ENCODE peak calls at places on chromosome 22, in seven cellular contexts. One of them, this sample, is unnamed.
A peak's percentile ranks its signal among the peaks of the same experiment; 100 is the strongest.

GRCh38 chr22:49847751-49848689 is 5.6 kb upstream of the ZBED4 start:
- DNase-seq in tibial nerve: no peak
- DNase-seq in HL-60: peak; percentile 73
- DNase-seq in neuronal stem cell: no peak
- DNase-seq in sigmoid colon: no peak
- DNase-seq in IMR-90: no peak
- DNase-seq in upper lobe of right lung: peak; percentile 80
- DNase-seq in this sample: no peak

GRCh38 chr22:49668402-49668801 is 159.3 kb downstream of the BRD1 start:
- DNase-seq in tibial nerve: no peak
- DNase-seq in HL-60: no peak
- DNase-seq in neuronal stem cell: no peak
- DNase-seq in sigmoid colon: peak; percentile 57
- DNase-seq in IMR-90: no peak
- DNase-seq in upper lobe of right lung: peak; percentile 54
- DNase-seq in this sample: no peak

GRCh38 chr22:27299181-27300085 is 502.1 kb downstream of the MN1 start:
- DNase-seq in tibial nerve: no peak
- DNase-seq in HL-60: no peak
- DNase-seq in neuronal stem cell: no peak
- DNase-seq in sigmoid colon: no peak
- DNase-seq in IMR-90: no peak
- DNase-seq in upper lobe of right lung: no peak
- DNase-seq in this sample: no peak

GRCh38 chr22:50146440-50147228 is 23.9 kb upstream of the PANX2 start:
- DNase-seq in tibial nerve: peak; percentile 40
- DNase-seq in HL-60: peak; percentile 82
- DNase-seq in neuronal stem cell: no peak
- DNase-seq in sigmoid colon: peak; percentile 81
- DNase-seq in IMR-90: peak; percentile 71
- DNase-seq in upper lobe of right lung: peak; percentile 77
- DNase-seq in this sample: no peak

GRCh38 chr22:20904980-20905355 is 12.2 kb upstream of the CRKL start:
- DNase-seq in tibial nerve: no peak
- DNase-seq in HL-60: no peak
- DNase-seq in neuronal stem cell: no peak
- DNase-seq in sigmoid colon: no peak
- DNase-seq in IMR-90: no peak
- DNase-seq in upper lobe of right lung: no peak
- DNase-seq in this sample: no peak

GRCh38 chr22:19199479-19199878 is 20.9 kb upstream of the SLC25A1 start:
- DNase-seq in tibial nerve: no peak
- DNase-seq in HL-60: no peak
- DNase-seq in neuronal stem cell: no peak
- DNase-seq in sigmoid colon: peak; percentile 13
- DNase-seq in IMR-90: no peak
- DNase-seq in upper lobe of right lung: no peak
- DNase-seq in this sample: no peak

GRCh38 chr22:50530857-50531545 is 1.2 kb upstream of the TYMP start:
- DNase-seq in tibial nerve: peak; percentile 65
- DNase-seq in HL-60: peak; percentile 93
- DNase-seq in neuronal stem cell: no peak
- DNase-seq in sigmoid colon: peak; percentile 94
- DNase-seq in IMR-90: peak; percentile 63
- DNase-seq in upper lobe of right lung: peak; percentile 98
- DNase-seq in this sample: no peak

GRCh38 chr22:30628491-30628890 is 7.1 kb upstream of the SLC35E4 start:
- DNase-seq in tibial nerve: no peak
- DNase-seq in HL-60: no peak
- DNase-seq in neuronal stem cell: no peak
- DNase-seq in sigmoid colon: no peak
- DNase-seq in IMR-90: no peak
- DNase-seq in upper lobe of right lung: no peak
- DNase-seq in this sample: no peak

GRCh38 chr22:46091277-46091977 is 58.9 kb upstream of the PPARA start:
- DNase-seq in tibial nerve: no peak
- DNase-seq in HL-60: no peak
- DNase-seq in neuronal stem cell: no peak
- DNase-seq in sigmoid colon: no peak
- DNase-seq in IMR-90: no peak
- DNase-seq in upper lobe of right lung: peak; percentile 37
- DNase-seq in this sample: no peak

GRCh38 chr22:32475428-32476010 is 908 bp downstream of the FBXO7 start:
- DNase-seq in tibial nerve: no peak
- DNase-seq in HL-60: peak; percentile 51
- DNase-seq in neuronal stem cell: peak; percentile 12
- DNase-seq in sigmoid colon: peak; percentile 72
- DNase-seq in IMR-90: no peak
- DNase-seq in upper lobe of right lung: no peak
- DNase-seq in this sample: no peak

GRCh38 chr22:49734390-49734789 is 93.3 kb downstream of the BRD1 start:
- DNase-seq in tibial nerve: no peak
- DNase-seq in HL-60: no peak
- DNase-seq in neuronal stem cell: no peak
- DNase-seq in sigmoid colon: no peak
- DNase-seq in IMR-90: no peak
- DNase-seq in upper lobe of right lung: peak; percentile 55
- DNase-seq in this sample: no peak

GRCh38 chr22:27349456-27349855 is 452.1 kb downstream of the MN1 start:
- DNase-seq in tibial nerve: no peak
- DNase-seq in HL-60: no peak
- DNase-seq in neuronal stem cell: no peak
- DNase-seq in sigmoid colon: no peak
- DNase-seq in IMR-90: peak; percentile 47
- DNase-seq in upper lobe of right lung: no peak
- DNase-seq in this sample: no peak

GRCh38 chr22:45620707-45621106 is 50.9 kb upstream of the ATXN10 start:
- DNase-seq in tibial nerve: no peak
- DNase-seq in HL-60: no peak
- DNase-seq in neuronal stem cell: no peak
- DNase-seq in sigmoid colon: no peak
- DNase-seq in IMR-90: no peak
- DNase-seq in upper lobe of right lung: no peak
- DNase-seq in this sample: no peak

GRCh38 chr22:38172489-38173155 is 9.0 kb downstream of the PLA2G6 start:
- DNase-seq in tibial nerve: no peak
- DNase-seq in HL-60: peak; percentile 35
- DNase-seq in neuronal stem cell: no peak
- DNase-seq in sigmoid colon: peak; percentile 68
- DNase-seq in IMR-90: peak; percentile 65
- DNase-seq in upper lobe of right lung: peak; percentile 73
- DNase-seq in this sample: no peak

GRCh38 chr22:19995611-19996339 is 20.8 kb downstream of the ARVCF start:
- DNase-seq in tibial nerve: no peak
- DNase-seq in HL-60: no peak
- DNase-seq in neuronal stem cell: no peak
- DNase-seq in sigmoid colon: no peak
- DNase-seq in IMR-90: no peak
- DNase-seq in upper lobe of right lung: no peak
- DNase-seq in this sample: no peak

GRCh38 chr22:20257474-20258299 is 10.4 kb downstream of the RTN4R start:
- DNase-seq in tibial nerve: no peak
- DNase-seq in HL-60: no peak
- DNase-seq in neuronal stem cell: no peak
- DNase-seq in sigmoid colon: no peak
- DNase-seq in IMR-90: no peak
- DNase-seq in upper lobe of right lung: no peak
- DNase-seq in this sample: no peak

GRCh38 chr22:32752868-32753520 is 48.5 kb upstream of the TIMP3 start:
- DNase-seq in tibial nerve: no peak
- DNase-seq in HL-60: peak; percentile 4
- DNase-seq in neuronal stem cell: no peak
- DNase-seq in sigmoid colon: peak; percentile 83
- DNase-seq in IMR-90: peak; percentile 86
- DNase-seq in upper lobe of right lung: no peak
- DNase-seq in this sample: no peak

DNA sequence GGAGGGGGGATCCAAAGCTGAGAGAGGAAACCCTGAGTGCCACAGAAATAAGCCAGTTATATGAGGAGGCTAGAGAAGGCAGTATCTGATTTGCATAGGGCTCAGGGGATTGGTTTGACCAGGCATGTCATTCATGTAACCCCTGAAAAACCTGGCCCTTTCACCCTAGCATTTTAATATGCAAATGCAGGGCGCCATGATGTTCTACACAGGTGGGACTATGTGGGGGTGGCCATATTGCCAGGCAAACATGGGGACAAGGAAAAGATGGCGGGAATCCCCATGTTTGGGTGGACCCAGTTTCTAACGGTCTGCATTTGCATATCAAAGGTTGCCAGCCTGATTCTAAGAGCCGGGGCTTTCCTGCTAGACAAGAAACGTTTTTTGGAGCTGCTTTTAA is 27.2 kb downstream of the CSF2RB start:
- DNase-seq in tibial nerve: no peak
- DNase-seq in HL-60: no peak
- DNase-seq in neuronal stem cell: no peak
- DNase-seq in sigmoid colon: no peak
- DNase-seq in IMR-90: no peak
- DNase-seq in upper lobe of right lung: no peak
- DNase-seq in this sample: no peak
- H3K27ac ChIP-seq in tibial nerve: no peak overlapping the region
- H3K27ac ChIP-seq in HL-60: no peak overlapping the region
- H3K27ac ChIP-seq in neuronal stem cell: no peak overlapping the region
- H3K27ac ChIP-seq in sigmoid colon: no peak overlapping the region
- H3K27ac ChIP-seq in IMR-90: no peak overlapping the region
- H3K27ac ChIP-seq in upper lobe of right lung: no peak overlapping the region
- H3K27ac ChIP-seq in this sample: no peak overlapping the region

DNA sequence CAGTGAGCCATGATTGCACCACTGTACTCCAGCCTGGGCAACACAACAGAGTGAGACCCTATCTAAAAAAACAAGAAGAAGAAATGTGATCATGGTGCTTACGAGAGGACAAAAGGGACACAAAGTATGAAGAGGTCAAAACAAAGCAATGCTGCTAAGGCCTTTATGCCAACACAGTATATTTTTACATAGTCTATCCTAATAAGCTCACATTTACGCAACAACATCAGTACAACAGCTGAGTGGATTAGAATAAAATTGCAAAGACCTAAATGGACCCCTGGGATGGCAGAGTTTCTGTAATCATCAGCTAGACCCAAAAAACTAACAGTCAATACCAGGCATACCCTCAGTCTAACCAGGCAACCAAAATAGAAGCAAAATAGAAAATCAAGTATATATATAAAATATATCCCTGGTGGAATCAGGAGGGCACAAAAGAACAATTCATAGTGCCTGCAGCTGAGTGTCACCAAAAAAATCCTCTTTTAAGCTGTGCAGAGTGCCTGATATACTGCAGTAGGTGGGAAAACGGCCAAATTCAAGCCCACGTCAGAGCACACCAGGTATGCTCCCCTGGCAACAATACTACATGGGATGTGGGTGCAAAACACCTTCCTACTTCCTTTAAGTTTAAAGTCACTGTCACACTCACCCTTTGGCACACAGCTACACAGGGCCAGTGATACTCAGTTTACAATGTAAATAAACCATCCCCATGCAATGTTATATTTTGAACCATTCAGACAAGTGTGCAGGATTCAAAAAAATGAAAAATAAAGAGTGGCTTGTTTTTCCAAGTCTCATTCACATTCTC is 57.8 kb downstream of the RBFOX2 start:
- DNase-seq in tibial nerve: no peak
- DNase-seq in HL-60: no peak
- DNase-seq in neuronal stem cell: no peak
- DNase-seq in sigmoid colon: no peak
- DNase-seq in IMR-90: no peak
- DNase-seq in upper lobe of right lung: no peak
- DNase-seq in this sample: no peak
- H3K27ac ChIP-seq in tibial nerve: no peak overlapping the region
- H3K27ac ChIP-seq in HL-60: no peak overlapping the region
- H3K27ac ChIP-seq in neuronal stem cell: no peak overlapping the region
- H3K27ac ChIP-seq in sigmoid colon: peak overlapping the region; percentile 84
- H3K27ac ChIP-seq in IMR-90: peak overlapping the region; percentile 96
- H3K27ac ChIP-seq in upper lobe of right lung: peak overlapping the region; percentile 20
- H3K27ac ChIP-seq in this sample: no peak overlapping the region

GRCh38 chr22:41478473-41478872 is 9.6 kb downstream of the ACO2 start:
- DNase-seq in tibial nerve: no peak
- DNase-seq in HL-60: no peak
- DNase-seq in neuronal stem cell: no peak
- DNase-seq in sigmoid colon: no peak
- DNase-seq in IMR-90: no peak
- DNase-seq in upper lobe of right lung: no peak
- DNase-seq in this sample: no peak
- H3K27ac ChIP-seq in tibial nerve: peak overlapping the region; percentile 73
- H3K27ac ChIP-seq in HL-60: no peak overlapping the region
- H3K27ac ChIP-seq in neuronal stem cell: peak overlapping the region; percentile 86
- H3K27ac ChIP-seq in sigmoid colon: peak overlapping the region; percentile 80
- H3K27ac ChIP-seq in IMR-90: no peak overlapping the region
- H3K27ac ChIP-seq in upper lobe of right lung: peak overlapping the region; percentile 55
- H3K27ac ChIP-seq in this sample: no peak overlapping the region

GRCh38 chr22:42949159-42949558 is 65.8 kb downstream of the PACSIN2 start:
- DNase-seq in tibial nerve: no peak
- DNase-seq in HL-60: no peak
- DNase-seq in neuronal stem cell: no peak
- DNase-seq in sigmoid colon: no peak
- DNase-seq in IMR-90: peak; percentile 69
- DNase-seq in upper lobe of right lung: no peak
- DNase-seq in this sample: no peak
- H3K27ac ChIP-seq in tibial nerve: no peak overlapping the region
- H3K27ac ChIP-seq in HL-60: no peak overlapping the region
- H3K27ac ChIP-seq in neuronal stem cell: peak overlapping the region; percentile 5
- H3K27ac ChIP-seq in sigmoid colon: peak overlapping the region; percentile 20
- H3K27ac ChIP-seq in IMR-90: no peak overlapping the region
- H3K27ac ChIP-seq in upper lobe of right lung: no peak overlapping the region
- H3K27ac ChIP-seq in this sample: no peak overlapping the region

GRCh38 chr22:24244144-24244787 is 616 bp downstream of the GGT5 start:
- DNase-seq in tibial nerve: no peak
- DNase-seq in HL-60: peak; percentile 30
- DNase-seq in neuronal stem cell: no peak
- DNase-seq in sigmoid colon: no peak
- DNase-seq in IMR-90: peak; percentile 52
- DNase-seq in upper lobe of right lung: peak; percentile 74
- DNase-seq in this sample: no peak
- H3K27ac ChIP-seq in tibial nerve: peak overlapping the region; percentile 61
- H3K27ac ChIP-seq in HL-60: no peak overlapping the region
- H3K27ac ChIP-seq in neuronal stem cell: no peak overlapping the region
- H3K27ac ChIP-seq in sigmoid colon: peak overlapping the region; percentile 64
- H3K27ac ChIP-seq in IMR-90: peak overlapping the region; percentile 89
- H3K27ac ChIP-seq in upper lobe of right lung: peak overlapping the region; percentile 90
- H3K27ac ChIP-seq in this sample: no peak overlapping the region

DNA sequence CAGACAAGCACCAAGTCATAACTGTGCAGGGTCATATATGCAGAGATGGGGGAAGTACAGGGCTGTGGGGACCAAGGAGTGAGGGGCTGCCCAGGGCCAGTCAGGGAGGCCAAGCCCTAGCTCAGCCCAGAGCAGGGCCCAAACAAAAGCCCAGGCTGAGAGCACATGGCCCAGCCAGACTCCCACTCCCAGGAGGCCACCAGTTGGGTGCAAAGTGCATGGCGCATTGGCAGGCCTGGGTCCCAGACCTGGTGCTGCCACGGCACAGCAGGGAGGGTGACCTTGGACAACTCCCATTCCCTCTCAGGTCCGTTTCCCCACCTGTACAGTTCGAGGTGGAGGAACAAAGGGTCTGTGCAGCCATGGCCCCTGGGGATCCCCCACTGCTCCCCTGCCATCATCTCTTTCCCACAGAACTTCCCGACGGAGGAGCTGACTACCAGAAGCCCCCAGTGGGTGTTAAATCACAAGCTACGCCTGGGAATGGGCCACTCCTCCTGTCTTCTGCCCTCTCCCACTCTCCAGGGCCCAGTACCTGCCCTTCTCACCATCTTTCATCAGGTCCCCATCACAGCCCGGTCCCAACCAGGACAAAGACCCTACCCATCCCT is 608 bp downstream of the NIPSNAP1 start:
- DNase-seq in tibial nerve: no peak
- DNase-seq in HL-60: no peak
- DNase-seq in neuronal stem cell: no peak
- DNase-seq in sigmoid colon: no peak
- DNase-seq in IMR-90: no peak
- DNase-seq in upper lobe of right lung: no peak
- DNase-seq in this sample: no peak
- H3K27ac ChIP-seq in tibial nerve: no peak overlapping the region
- H3K27ac ChIP-seq in HL-60: no peak overlapping the region
- H3K27ac ChIP-seq in neuronal stem cell: peak overlapping the region; percentile 81
- H3K27ac ChIP-seq in sigmoid colon: peak overlapping the region; percentile 77
- H3K27ac ChIP-seq in IMR-90: peak overlapping the region; percentile 26
- H3K27ac ChIP-seq in upper lobe of right lung: peak overlapping the region; percentile 1
- H3K27ac ChIP-seq in this sample: no peak overlapping the region